ENCODE peak calls at places on chromosome 17, in seven cellular contexts. O, L, H, V, C, D and U are unnamed samples.

GRCh38 chr17:59327891-59328290 is 3.6 kb upstream of the YPEL2 start:
- DNase-seq in O (no peak), L (no peak), H (no peak), V (no peak), C (no peak), D (no peak), U (no peak)

GRCh38 chr17:67390646-67391480 is 13.8 kb downstream of the PITPNC1 start:
- DNase-seq in O (no peak), L (no peak), H (peak; percentile 42), V (peak; percentile 37), C (no peak), D (peak; percentile 40), U (peak; percentile 58)

GRCh38 chr17:27762527-27763305 is 37.6 kb downstream of the NOS2 start:
- DNase-seq in O (no peak), L (peak; percentile 65), H (no peak), V (no peak), C (peak; percentile 31), D (no peak), U (no peak)

GRCh38 chr17:199806-200603 is 18.6 kb upstream of the DOC2B start:
- DNase-seq in O (no peak), L (no peak), H (no peak), V (no peak), C (no peak), D (no peak), U (no peak)

GRCh38 chr17:80758793-80759673 is 214.4 kb downstream of the RPTOR start:
- DNase-seq in O (no peak), L (no peak), H (no peak), V (no peak), C (no peak), D (no peak), U (no peak)

GRCh38 chr17:49890077-49890821 is 42.4 kb upstream of the TAC4 start:
- DNase-seq in O (no peak), L (peak; percentile 62), H (no peak), V (no peak), C (no peak), D (no peak), U (no peak)

GRCh38 chr17:82440991-82441627 is 9.4 kb downstream of the CYBC1 start:
- DNase-seq in O (no peak), L (no peak), H (no peak), V (no peak), C (no peak), D (no peak), U (no peak)

GRCh38 chr17:61260061-61260797 is 139.4 kb upstream of the TBX2 start:
- DNase-seq in O (no peak), L (no peak), H (no peak), V (no peak), C (no peak), D (no peak), U (no peak)

GRCh38 chr17:50948711-50949110 is 82.6 kb upstream of the TOB1 start:
- DNase-seq in O (no peak), L (no peak), H (no peak), V (no peak), C (no peak), D (no peak), U (no peak)

GRCh38 chr17:27776882-27777624 is 23.3 kb downstream of the NOS2 start:
- DNase-seq in O (no peak), L (no peak), H (no peak), V (no peak), C (no peak), D (no peak), U (no peak)

GRCh38 chr17:58367462-58367861 is 15.5 kb upstream of the SUPT4H1 start:
- DNase-seq in O (no peak), L (no peak), H (no peak), V (no peak), C (no peak), D (no peak), U (no peak)

GRCh38 chr17:27560668-27561067 is 70.3 kb upstream of the LGALS9 start:
- DNase-seq in O (no peak), L (no peak), H (no peak), V (peak; percentile 44), C (no peak), D (no peak), U (no peak)

GRCh38 chr17:16507918-16508533 is 16.0 kb upstream of the LRRC75A start:
- DNase-seq in O (no peak), L (no peak), H (no peak), V (no peak), C (no peak), D (no peak), U (no peak)

GRCh38 chr17:17844500-17844899 is 7.7 kb upstream of the SREBF1 start:
- DNase-seq in O (no peak), L (no peak), H (no peak), V (no peak), C (no peak), D (no peak), U (no peak)

GRCh38 chr17:7977039-7977438 is 25.4 kb upstream of the GUCY2D start:
- DNase-seq in O (no peak), L (no peak), H (no peak), V (no peak), C (no peak), D (no peak), U (no peak)

GRCh38 chr17:57308543-57309186 is 52.3 kb downstream of the MSI2 start:
- DNase-seq in O (no peak), L (no peak), H (no peak), V (no peak), C (no peak), D (no peak), U (no peak)

GRCh38 chr17:19461139-19461538 is 50.1 kb downstream of the RNF112 start:
- DNase-seq in O (peak; percentile 45), L (peak; percentile 53), H (no peak), V (no peak), C (no peak), D (no peak), U (no peak)

GRCh38 chr17:82648761-82649474 is 674 bp upstream of the WDR45B start:
- DNase-seq in O (peak; percentile 60), L (peak; percentile 77), H (no peak), V (peak; percentile 47), C (peak; percentile 51), D (no peak), U (no peak)

GRCh38 chr17:82985973-82986372 is 93.4 kb upstream of the METRNL start:
- DNase-seq in O (no peak), L (peak; percentile 71), H (no peak), V (peak; percentile 29), C (no peak), D (peak; percentile 30), U (no peak)

DNA sequence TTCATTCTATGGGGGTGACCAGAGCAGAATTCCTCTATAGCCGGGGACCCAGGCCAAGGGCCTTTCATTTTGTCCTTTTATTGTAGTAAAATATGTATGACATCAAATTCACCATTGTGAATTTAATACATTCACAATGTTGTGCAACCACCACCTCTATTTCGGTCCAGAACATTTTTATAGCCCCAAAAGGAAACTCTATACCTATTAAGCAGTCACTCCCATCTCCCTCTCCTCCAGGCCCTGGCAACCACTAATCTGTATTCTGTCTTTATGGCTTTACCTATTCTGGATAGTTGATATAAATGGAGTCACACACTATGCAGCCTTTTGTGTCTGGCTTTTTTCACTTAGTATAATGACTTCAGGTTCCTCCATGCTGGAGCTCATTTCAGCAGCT is 9.7 kb upstream of the TNS4 start:
- DNase-seq in O (no peak), L (no peak), H (no peak), V (no peak), C (no peak), D (no peak), U (no peak)
- H3K27ac ChIP-seq in O (no peak overlapping the region), L (no peak overlapping the region), H (peak overlapping the region; percentile 97), V (no peak overlapping the region), C (no peak overlapping the region), D (no peak overlapping the region), U (no peak overlapping the region)

GRCh38 chr17:72407336-72408121 is 286.7 kb downstream of the SOX9 start:
- DNase-seq in O (no peak), L (no peak), H (peak; percentile 99), V (peak; percentile 51), C (no peak), D (no peak), U (peak; percentile 68)

GRCh38 chr17:72408641-72409040 is 287.8 kb downstream of the SOX9 start:
- DNase-seq in O (no peak), L (no peak), H (no peak), V (no peak), C (no peak), D (no peak), U (no peak)

GRCh38 chr17:72409405-72410002 is 288.7 kb downstream of the SOX9 start:
- DNase-seq in O (no peak), L (no peak), H (no peak), V (no peak), C (no peak), D (no peak), U (no peak)

GRCh38 chr17:72406501-72406900 is 285.7 kb downstream of the SOX9 start:
- DNase-seq in O (no peak), L (no peak), H (no peak), V (no peak), C (no peak), D (no peak), U (no peak)

DNA sequence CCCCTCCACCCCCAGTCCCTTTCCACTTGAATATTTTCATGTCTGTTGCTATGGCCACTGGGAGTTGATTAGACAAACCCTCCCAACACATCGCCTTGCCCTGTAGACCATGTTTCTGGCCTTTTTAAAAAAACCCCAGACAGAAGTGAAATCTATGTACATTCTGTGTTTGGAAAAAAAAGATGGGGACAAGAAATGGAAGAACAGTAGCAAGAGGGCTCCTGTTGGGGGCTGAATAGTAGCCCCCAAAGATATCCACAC is 287.2 kb downstream of the SOX9 start:
- DNase-seq in O (no peak), L (no peak), H (no peak), V (no peak), C (no peak), D (no peak), U (no peak)
- H3K27ac ChIP-seq in O (no peak overlapping the region), L (no peak overlapping the region), H (peak overlapping the region; percentile 76), V (no peak overlapping the region), C (no peak overlapping the region), D (no peak overlapping the region), U (peak overlapping the region; percentile 70)

GRCh38 chr17:29100296-29100695 is 57.4 kb downstream of the PIPOX start:
- DNase-seq in O (no peak), L (no peak), H (no peak), V (no peak), C (no peak), D (no peak), U (no peak)

GRCh38 chr17:29099527-29099926 is 56.6 kb downstream of the PIPOX start:
- DNase-seq in O (no peak), L (no peak), H (no peak), V (no peak), C (no peak), D (no peak), U (no peak)

GRCh38 chr17:29102741-29103181 is 59.8 kb downstream of the PIPOX start:
- DNase-seq in O (no peak), L (no peak), H (no peak), V (no peak), C (no peak), D (no peak), U (no peak)

GRCh38 chr17:29103341-29103740 is 60.4 kb downstream of the PIPOX start:
- DNase-seq in O (no peak), L (no peak), H (no peak), V (no peak), C (no peak), D (no peak), U (no peak)

GRCh38 chr17:29102046-29102445 is 59.1 kb downstream of the PIPOX start:
- DNase-seq in O (no peak), L (no peak), H (no peak), V (no peak), C (no peak), D (no peak), U (no peak)
- H3K27ac ChIP-seq in O (no peak overlapping the region), L (peak overlapping the region; percentile 29), H (no peak overlapping the region), V (no peak overlapping the region), C (no peak overlapping the region), D (no peak overlapping the region), U (no peak overlapping the region)

GRCh38 chr17:45020354-45021138 is 30.9 kb downstream of the DCAKD start:
- DNase-seq in O (no peak), L (peak; percentile 81), H (no peak), V (no peak), C (no peak), D (no peak), U (no peak)
- H3K27ac ChIP-seq in O (no peak overlapping the region), L (no peak overlapping the region), H (no peak overlapping the region), V (no peak overlapping the region), C (no peak overlapping the region), D (no peak overlapping the region), U (peak overlapping the region; percentile 2)